ENCODE peak calls at places on chromosomes 13 and 19, in seven cellular contexts. J, U, A, W, T, D and V are unnamed samples.

GRCh38 chr13:44141213-44141724 is 232.4 kb upstream of the SERP2 start:
- DNase-seq in A (peak), D (peak), J (no peak), U (peak), T (no peak), W (peak), V (peak)

GRCh38 chr13:53336441-53337160 is 308.0 kb downstream of the OLFM4 start:
- DNase-seq in D (no peak), T (no peak), J (no peak), W (no peak), A (no peak), U (no peak), V (no peak)

GRCh38 chr13:44075113-44075512 is 195.4 kb downstream of the LACC1 start:
- DNase-seq in A (no peak), U (no peak), T (no peak), J (no peak), W (no peak), D (no peak), V (no peak)

GRCh38 chr13:78816154-78816553 is 157.2 kb upstream of the OBI1 start:
- DNase-seq in A (no peak), D (no peak), U (no peak), T (no peak), J (no peak), W (no peak), V (no peak)

GRCh38 chr19:15372470-15372869 is 7.1 kb downstream of the AKAP8 start:
- DNase-seq in J (no peak), W (no peak), A (no peak), U (no peak), D (no peak), T (no peak), V (no peak)

GRCh38 chr19:58367698-58368454 is 5.3 kb upstream of the ZNF497 start:
- DNase-seq in A (no peak), T (no peak), J (no peak), D (peak), W (no peak), U (no peak), V (no peak)

GRCh38 chr13:101751488-101751887 is 299.0 kb downstream of the ITGBL1 start:
- DNase-seq in D (no peak), U (peak), T (peak), W (no peak), A (no peak), J (no peak), V (peak)

GRCh38 chr19:3881272-3882040 is 971 bp downstream of the ATCAY start:
- DNase-seq in A (no peak), U (no peak), J (no peak), D (no peak), W (no peak), T (no peak), V (no peak)

DNA sequence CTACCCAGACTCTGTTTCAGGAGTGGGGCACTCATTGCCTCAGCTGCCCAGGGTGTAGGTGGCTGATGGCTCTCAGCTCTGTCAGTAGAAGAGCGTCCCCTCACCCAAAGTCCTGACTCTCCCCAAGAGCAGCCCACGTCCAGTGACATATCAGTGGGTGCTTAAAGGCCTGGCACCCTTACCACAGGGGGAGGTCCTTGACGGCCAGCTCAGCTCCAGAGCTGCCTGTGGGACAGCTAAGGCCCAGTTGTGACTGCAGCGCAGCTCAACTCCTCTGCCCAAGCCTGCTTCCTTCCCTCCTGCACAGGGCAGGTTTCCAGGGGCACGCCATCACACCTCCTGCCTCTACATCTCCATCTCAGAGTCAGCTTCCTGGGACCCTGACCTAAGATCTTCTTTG is 32.4 kb downstream of the GRIK5 start:
- DNase-seq in T (no peak), A (no peak), U (no peak), J (no peak), D (no peak), W (no peak), V (no peak)
- H3K27ac ChIP-seq in T (no peak), A (no peak), U (no peak), J (no peak), D (no peak), W (no peak), V (no peak)

DNA sequence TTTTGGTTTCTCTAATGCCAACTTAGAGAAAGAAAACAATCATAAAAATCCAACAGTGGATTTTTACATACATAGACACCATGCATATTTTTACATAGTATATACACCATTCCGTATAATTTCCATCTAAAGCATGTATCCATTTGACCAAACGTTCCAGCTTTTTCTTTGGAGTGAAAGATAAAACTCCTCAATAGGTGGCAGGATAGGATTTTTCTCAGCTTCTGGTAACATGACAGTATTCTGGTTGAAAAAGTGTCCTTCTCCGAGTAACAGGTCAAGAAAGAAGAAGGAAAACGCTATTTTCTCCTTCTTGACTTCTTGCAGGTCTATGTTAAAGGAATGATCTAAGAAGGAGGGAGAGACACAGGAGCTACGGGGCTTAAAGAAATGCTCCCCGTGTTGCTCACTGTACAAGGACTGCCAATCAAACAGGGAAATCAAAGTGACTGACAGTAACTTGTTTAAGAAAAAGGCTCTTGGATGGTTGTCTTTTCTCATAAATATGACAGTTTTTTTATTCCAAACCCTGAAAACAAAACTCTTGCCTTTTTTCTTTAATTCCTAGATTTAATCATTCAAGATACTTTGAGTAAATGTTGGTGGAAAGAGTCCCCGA is 11.5 kb downstream of the FLT1 start:
- DNase-seq in U (no peak), T (no peak), D (no peak), J (no peak), W (no peak), A (no peak), V (no peak)
- TF ChIP-seq CTCF in U (no peak), T (no peak), D (no peak), J (no peak), W (no peak), A (no peak), V (no peak)

GRCh38 chr13:91467236-91467635 is 68.8 kb downstream of the GPC5 start:
- DNase-seq in D (no peak), T (no peak), W (no peak), J (no peak), U (no peak), A (no peak), V (no peak)

GRCh38 chr13:91464336-91464735 is 65.9 kb downstream of the GPC5 start:
- DNase-seq in D (no peak), J (no peak), U (no peak), T (no peak), A (no peak), W (no peak), V (no peak)

GRCh38 chr13:91468301-91468700 is 69.9 kb downstream of the GPC5 start:
- DNase-seq in U (peak), W (no peak), T (peak), J (no peak), D (no peak), A (no peak), V (no peak)

GRCh38 chr13:91470084-91470621 is 71.7 kb downstream of the GPC5 start:
- DNase-seq in U (no peak), W (no peak), T (no peak), D (no peak), A (no peak), J (no peak), V (no peak)
- H3K27ac ChIP-seq in U (no peak), W (no peak), T (no peak), D (no peak), A (no peak), J (no peak), V (no peak)

GRCh38 chr13:96421314-96421713 is 331.4 kb downstream of the HS6ST3 start:
- DNase-seq in A (no peak), W (no peak), U (no peak), D (no peak), J (no peak), T (no peak), V (no peak)

GRCh38 chr13:96422002-96422401 is 332.1 kb downstream of the HS6ST3 start:
- DNase-seq in U (no peak), T (no peak), J (no peak), D (no peak), A (no peak), W (no peak), V (no peak)

DNA sequence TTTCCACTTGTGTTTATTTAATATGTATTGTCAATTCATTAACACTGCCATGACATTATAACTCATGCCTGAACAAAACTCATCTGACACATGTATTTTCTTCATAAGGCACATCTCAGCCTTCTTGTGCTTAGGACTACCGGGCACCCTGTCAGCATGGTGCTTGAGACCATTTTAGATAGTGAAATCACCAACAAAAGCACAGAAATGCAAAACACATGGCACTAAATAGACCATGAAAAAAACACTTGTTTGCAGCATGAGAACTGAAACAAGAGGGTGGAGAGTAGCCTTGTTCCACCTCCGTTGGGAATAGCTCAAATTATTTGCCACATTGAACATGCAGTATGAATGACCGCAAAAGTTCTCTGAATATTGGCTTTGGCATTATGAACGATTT is 328.0 kb downstream of the HS6ST3 start:
- DNase-seq in W (no peak), J (no peak), U (no peak), D (no peak), T (no peak), A (no peak), V (no peak)
- TF ChIP-seq CTCF in W (no peak), J (no peak), U (no peak), D (no peak), T (no peak), A (no peak), V (no peak)

GRCh38 chr13:110343241-110343865 is 36.3 kb downstream of the COL4A2 start:
- DNase-seq in D (no peak), T (no peak), J (no peak), A (no peak), U (peak), W (no peak), V (no peak)

GRCh38 chr13:110341445-110342247 is 34.6 kb downstream of the COL4A2 start:
- DNase-seq in D (peak), T (peak), U (no peak), W (peak), A (no peak), J (no peak), V (peak)

GRCh38 chr13:110344320-110344719 is 37.2 kb downstream of the COL4A2 start:
- DNase-seq in U (peak), A (no peak), W (no peak), D (no peak), T (no peak), J (no peak), V (no peak)

GRCh38 chr13:110340812-110341444 is 33.8 kb downstream of the COL4A2 start:
- DNase-seq in T (peak), W (peak), A (peak), D (peak), J (no peak), U (no peak), V (peak)

DNA sequence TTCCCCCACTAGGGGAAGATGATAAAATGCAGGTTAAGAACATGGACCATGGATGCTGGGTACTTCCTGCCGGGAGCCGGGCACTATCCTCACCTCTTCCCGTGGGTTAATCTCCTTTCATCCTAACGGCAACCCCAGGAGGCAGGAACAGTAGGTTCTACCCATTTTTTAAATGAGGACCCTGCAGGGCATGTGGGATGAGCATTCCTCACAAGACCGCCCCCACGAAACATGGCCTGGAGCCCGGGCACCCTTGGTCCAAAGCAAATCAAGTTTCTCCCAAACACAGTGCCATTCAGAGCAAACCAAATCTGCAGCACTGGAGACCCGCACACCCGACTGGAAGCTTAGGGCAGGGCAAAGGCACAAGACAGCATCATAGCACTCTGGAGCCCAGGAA is 35.4 kb downstream of the COL4A2 start:
- DNase-seq in W (no peak), J (no peak), U (no peak), A (no peak), T (no peak), D (no peak), V (no peak)
- H3K27ac ChIP-seq in W (no peak), J (peak), U (no peak), A (no peak), T (peak), D (no peak), V (peak)

DNA sequence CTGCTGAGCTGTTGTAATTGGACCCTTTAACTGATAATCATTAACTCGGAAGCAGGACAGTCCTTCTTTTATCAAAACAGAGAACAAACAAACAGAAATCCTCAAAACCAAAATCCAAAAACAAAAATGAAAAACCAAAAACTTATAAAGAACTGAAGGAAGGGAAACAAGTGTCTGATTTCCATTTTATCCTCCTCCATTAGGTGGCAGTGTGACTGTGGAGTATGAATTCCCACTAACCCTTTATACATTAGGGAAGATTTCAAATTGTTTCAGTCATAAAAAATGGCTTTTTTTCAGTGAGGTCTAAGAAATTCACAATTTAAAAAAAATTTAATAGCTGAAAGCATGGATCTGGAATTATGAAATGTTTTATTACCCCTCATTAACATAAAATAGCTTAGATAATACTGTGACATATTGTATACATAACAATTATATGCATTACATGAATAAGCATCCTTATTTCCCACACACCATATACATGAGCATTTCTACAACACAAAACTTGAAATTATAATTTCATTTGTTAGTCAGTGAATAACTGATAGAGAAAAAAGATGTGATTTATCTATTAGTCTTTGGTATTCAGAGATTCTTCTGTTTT is 1074.3 kb upstream of the PCDH9 start:
- DNase-seq in W (no peak), J (peak), T (no peak), U (no peak), A (no peak), D (no peak), V (peak)
- TF ChIP-seq CTCF in W (no peak), J (peak), T (no peak), U (peak), A (peak), D (peak), V (peak)

DNA sequence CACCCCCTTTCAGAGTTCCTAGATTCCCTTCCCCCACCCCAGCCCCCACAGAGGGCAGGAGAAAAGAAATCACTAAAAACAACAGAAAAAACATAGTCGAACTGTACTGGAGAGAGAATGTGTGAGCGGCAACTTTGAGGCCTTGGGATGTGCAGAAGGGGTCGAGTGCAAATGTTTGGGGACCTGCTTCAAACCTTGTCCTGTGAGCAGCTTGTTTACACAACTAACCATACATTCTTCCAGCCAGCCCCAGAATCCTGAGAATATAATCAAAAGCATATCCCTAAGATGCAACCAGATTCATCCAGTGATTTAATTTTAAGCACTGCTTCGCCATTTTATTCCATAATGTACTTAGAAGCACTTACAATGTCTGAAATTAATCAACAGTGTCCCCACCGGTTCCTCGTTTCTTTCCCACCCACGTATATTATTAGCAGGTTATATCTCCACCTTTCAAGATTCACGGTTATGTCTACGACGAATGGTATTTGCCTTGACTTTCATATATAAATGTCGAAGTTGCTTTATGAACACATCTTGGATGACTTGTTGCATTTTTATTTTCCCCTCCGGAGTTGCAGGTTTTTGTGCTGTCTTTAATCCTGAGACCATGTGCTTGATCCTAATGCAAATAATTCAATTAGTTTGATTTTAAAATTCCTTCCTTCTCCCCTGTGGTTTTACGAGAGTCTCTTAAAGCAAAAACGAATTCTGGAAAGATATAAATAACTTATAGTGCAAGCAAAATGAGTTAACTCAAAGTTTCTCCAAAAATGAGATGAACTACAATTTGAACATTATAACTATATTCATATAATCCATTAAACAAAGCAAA is 107.6 kb downstream of the ZIC5 start:
- DNase-seq in U (no peak), J (no peak), T (no peak), W (no peak), D (no peak), A (no peak), V (no peak)
- H3K27ac ChIP-seq in U (no peak), J (no peak), T (no peak), W (no peak), D (no peak), A (no peak), V (no peak)

DNA sequence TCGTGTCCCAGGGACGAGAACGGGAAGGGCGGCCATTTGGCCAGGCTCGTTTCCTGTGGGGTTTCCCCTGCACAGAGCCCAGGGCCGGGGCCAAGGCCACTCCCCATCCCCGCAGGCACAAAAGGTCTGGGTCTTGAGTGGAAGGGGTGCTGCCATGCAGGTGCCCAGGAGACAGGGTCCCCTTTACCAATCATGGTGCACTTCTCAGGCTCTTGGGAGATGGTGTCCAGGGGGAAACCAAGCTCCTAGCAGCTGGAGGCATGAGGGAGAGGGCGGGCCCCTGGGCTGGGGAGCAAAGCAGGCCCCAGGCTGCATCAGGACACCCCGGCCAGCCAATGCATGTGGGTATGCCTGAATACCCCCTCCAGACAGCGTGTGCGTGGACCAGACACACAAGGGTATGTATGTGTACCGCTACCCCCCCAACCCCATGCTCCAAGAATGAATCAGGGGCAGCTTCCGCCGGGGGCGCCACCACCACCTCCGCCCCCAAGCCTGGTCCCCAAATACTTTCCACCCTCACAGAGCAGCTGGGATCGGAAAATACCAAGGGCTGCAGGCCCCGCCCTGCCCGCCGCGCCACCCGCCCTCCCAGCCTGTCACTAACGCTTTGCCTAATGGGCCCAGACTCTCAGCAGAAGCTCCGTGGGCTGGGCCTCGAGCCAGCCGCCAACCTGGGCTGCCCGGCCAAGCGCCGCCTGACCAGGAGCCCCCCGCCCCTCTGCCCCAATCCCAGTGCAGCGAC is 37.6 kb upstream of the NANOS3 start:
- DNase-seq in A (peak), D (peak), T (peak), J (no peak), U (peak), W (peak), V (peak)
- TF ChIP-seq CTCF in A (no peak), D (no peak), T (peak), J (no peak), U (peak), W (no peak), V (no peak)

GRCh38 chr19:46241676-46242075 is 12.1 kb downstream of the IGFL1 start:
- DNase-seq in T (no peak), D (no peak), U (no peak), A (no peak), J (no peak), W (no peak), V (no peak)
- H3K27ac ChIP-seq in T (no peak), D (no peak), U (no peak), A (no peak), J (no peak), W (no peak), V (no peak)

GRCh38 chr19:8110931-8111330 is 38.5 kb downstream of the FBN3 start:
- DNase-seq in T (no peak), J (no peak), U (no peak), D (no peak), W (no peak), A (no peak), V (no peak)
- TF ChIP-seq CTCF in T (no peak), J (no peak), U (no peak), D (no peak), W (no peak), A (no peak), V (no peak)